ENCODE peak calls at places on chromosome 1, in ten cellular contexts. Y, L, S, A, M, O, P, C, B and V are unnamed samples.

GRCh38 chr1:188669715-188670114 is 1807.9 kb downstream of the BRINP3 start:
- DNase-seq in P (no peak), S (no peak), L (peak), M (no peak), O (peak), B (no peak), C (no peak), A (no peak), Y (no peak), V (peak)

GRCh38 chr1:203287109-203287893 is 18.0 kb upstream of the BTG2 start:
- DNase-seq in C (no peak), Y (no peak), L (no peak), B (peak), P (no peak), S (no peak), M (peak), O (no peak), A (peak), V (no peak)

GRCh38 chr1:97144527-97144926 is 422.9 kb downstream of the PTBP2 start:
- DNase-seq in L (no peak), M (no peak), A (no peak), Y (no peak), O (peak), B (no peak), C (no peak), P (no peak), S (peak), V (peak)

GRCh38 chr1:197356723-197357533 is 88.9 kb downstream of the CRB1 start:
- DNase-seq in P (no peak), O (peak), A (no peak), L (peak), S (peak), Y (peak), M (peak), B (no peak), C (no peak), V (peak)

GRCh38 chr1:90074555-90075315 is 79.8 kb downstream of the ZNF326 start:
- DNase-seq in P (no peak), S (no peak), O (peak), A (no peak), B (no peak), M (no peak), Y (no peak), C (no peak), L (no peak), V (no peak)

GRCh38 chr1:107895403-107896181 is 69.4 kb downstream of the VAV3 start:
- DNase-seq in Y (no peak), A (peak), C (no peak), S (no peak), L (no peak), M (no peak), B (peak), P (no peak), O (no peak), V (no peak)

GRCh38 chr1:47616906-47617305 is 179.1 kb downstream of the FOXD2 start:
- DNase-seq in S (no peak), Y (no peak), L (no peak), M (no peak), C (no peak), P (no peak), O (no peak), B (no peak), A (no peak), V (no peak)

GRCh38 chr1:51324271-51325010 is 5.9 kb downstream of the TTC39A start:
- DNase-seq in M (no peak), A (no peak), C (no peak), L (no peak), O (peak), P (no peak), B (no peak), Y (no peak), S (no peak), V (no peak)

GRCh38 chr1:231020816-231021215 is 19.2 kb downstream of the FAM89A start:
- DNase-seq in Y (peak), M (no peak), S (no peak), C (peak), P (no peak), O (no peak), L (no peak), B (no peak), A (no peak), V (peak)

GRCh38 chr1:17214876-17215544 is 10.1 kb downstream of the PADI1 start:
- DNase-seq in L (no peak), C (no peak), O (no peak), M (no peak), A (no peak), P (no peak), B (no peak), Y (no peak), S (no peak), V (no peak)

GRCh38 chr1:246246430-246246829 is 260.6 kb downstream of the SMYD3 start:
- DNase-seq in S (no peak), B (no peak), M (no peak), Y (no peak), P (no peak), O (no peak), A (no peak), C (no peak), L (no peak), V (no peak)

GRCh38 chr1:18343646-18344045 is 137.1 kb upstream of the KLHDC7A start:
- DNase-seq in P (no peak), L (no peak), M (no peak), A (no peak), O (no peak), C (no peak), B (no peak), Y (no peak), S (no peak), V (no peak)

GRCh38 chr1:30914931-30915330 is 6.4 kb upstream of the SDC3 start:
- DNase-seq in S (no peak), B (peak), M (no peak), O (no peak), C (no peak), P (no peak), A (no peak), L (no peak), Y (no peak), V (no peak)

GRCh38 chr1:36161656-36162531 is 5.9 kb downstream of the MAP7D1 start:
- DNase-seq in O (no peak), S (no peak), A (peak), M (no peak), C (no peak), L (no peak), Y (peak), P (peak), B (peak), V (no peak)

GRCh38 chr1:163509126-163509525 is 187.4 kb downstream of the NUF2 start:
- DNase-seq in S (no peak), A (no peak), C (no peak), M (no peak), B (no peak), O (no peak), P (no peak), Y (no peak), L (no peak), V (no peak)

GRCh38 chr1:96361251-96361856 is 360.2 kb upstream of the PTBP2 start:
- DNase-seq in L (no peak), C (no peak), O (no peak), M (no peak), A (no peak), S (no peak), Y (no peak), P (no peak), B (no peak), V (no peak)

GRCh38 chr1:66337249-66337648 is 196.7 kb upstream of the SGIP1 start:
- DNase-seq in M (no peak), L (no peak), Y (no peak), O (no peak), A (no peak), B (peak), C (no peak), S (no peak), P (no peak), V (no peak)

GRCh38 chr1:215140135-215140534 is 57.6 kb downstream of the KCNK2 start:
- DNase-seq in B (no peak), Y (no peak), C (no peak), L (no peak), P (no peak), A (no peak), M (no peak), O (no peak), S (no peak), V (no peak)

GRCh38 chr1:184051138-184051484 is 419 bp upstream of the TSEN15 start:
- DNase-seq in P (peak), M (no peak), O (no peak), Y (no peak), B (no peak), L (no peak), C (no peak), S (no peak), A (no peak), V (no peak)

GRCh38 chr1:220093361-220094015 is 444 bp upstream of the IARS2 start:
- DNase-seq in M (no peak), P (no peak), C (no peak), A (no peak), L (no peak), O (no peak), Y (no peak), B (no peak), S (no peak), V (no peak)

GRCh38 chr1:43444151-43444826 is 9.4 kb downstream of the HYI start:
- DNase-seq in P (no peak), C (no peak), S (no peak), M (no peak), B (peak), L (no peak), A (no peak), O (no peak), Y (no peak), V (no peak)

DNA sequence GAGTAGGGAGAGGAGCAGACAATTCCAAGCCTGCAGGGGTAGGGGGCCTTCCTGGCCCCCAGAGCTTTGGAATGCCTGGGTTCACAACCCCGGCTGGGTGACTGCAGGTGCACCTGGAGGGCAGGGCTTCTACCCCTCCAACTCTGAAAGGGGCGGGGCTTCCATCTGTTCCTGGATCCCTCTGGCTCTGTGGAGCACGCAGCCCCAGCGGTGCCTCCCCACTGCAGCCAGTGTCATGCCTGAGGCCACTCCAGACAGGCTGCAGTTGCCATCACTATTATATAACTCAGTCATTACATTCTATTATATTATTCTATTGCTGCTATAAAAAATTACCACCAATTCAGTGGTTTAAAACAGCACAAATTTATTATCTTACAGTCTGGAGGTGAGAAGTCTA is 12.5 kb upstream of the FNBP1L start:
- DNase-seq in O (no peak), B (no peak), P (no peak), C (no peak), A (no peak), Y (no peak), L (no peak), S (no peak), M (no peak), V (no peak)
- H3K4me3 ChIP-seq in O (no peak), B (no peak), P (no peak), C (no peak), A (no peak), Y (no peak), L (no peak), S (no peak), M (no peak), V (no peak)

GRCh38 chr1:154851392-154852177 is 18.5 kb downstream of the KCNN3 start:
- DNase-seq in O (no peak), P (no peak), B (no peak), S (no peak), A (no peak), Y (peak), M (no peak), L (peak), C (no peak), V (no peak)
- H3K4me3 ChIP-seq in O (no peak), P (no peak), B (no peak), S (no peak), A (no peak), Y (no peak), M (no peak), L (no peak), C (no peak), V (no peak)

GRCh38 chr1:15329481-15329815 is 80.2 kb upstream of the EFHD2 start:
- DNase-seq in B (no peak), O (no peak), Y (no peak), M (no peak), A (no peak), S (no peak), L (no peak), C (no peak), P (no peak), V (no peak)

GRCh38 chr1:15326691-15327530 is 79.9 kb downstream of the FHAD1 start:
- DNase-seq in M (no peak), L (no peak), B (peak), C (peak), S (no peak), P (no peak), A (no peak), O (peak), Y (no peak), V (no peak)

GRCh38 chr1:15330028-15330427 is 79.7 kb upstream of the EFHD2 start:
- DNase-seq in B (no peak), L (no peak), A (no peak), C (no peak), P (no peak), O (no peak), M (no peak), S (no peak), Y (no peak), V (no peak)

GRCh38 chr1:15328785-15329480 is 80.8 kb upstream of the EFHD2 start:
- DNase-seq in B (peak), O (peak), L (no peak), Y (no peak), C (no peak), A (no peak), S (no peak), M (peak), P (peak), V (peak)

GRCh38 chr1:15328245-15328784 is 81.3 kb downstream of the FHAD1 start:
- DNase-seq in S (no peak), L (no peak), A (no peak), Y (no peak), C (no peak), O (no peak), B (peak), P (no peak), M (no peak), V (no peak)
- H3K4me3 ChIP-seq in S (no peak), L (no peak), A (no peak), Y (no peak), C (no peak), O (no peak), B (no peak), P (no peak), M (no peak), V (no peak)

GRCh38 chr1:182666736-182667135 is 17.7 kb downstream of the RGS8 start:
- DNase-seq in A (no peak), P (no peak), B (no peak), O (no peak), Y (peak), L (no peak), S (no peak), C (no peak), M (no peak), V (no peak)
- H3K4me3 ChIP-seq in A (no peak), P (no peak), B (no peak), O (no peak), Y (no peak), L (no peak), S (no peak), C (no peak), M (no peak), V (no peak)

DNA sequence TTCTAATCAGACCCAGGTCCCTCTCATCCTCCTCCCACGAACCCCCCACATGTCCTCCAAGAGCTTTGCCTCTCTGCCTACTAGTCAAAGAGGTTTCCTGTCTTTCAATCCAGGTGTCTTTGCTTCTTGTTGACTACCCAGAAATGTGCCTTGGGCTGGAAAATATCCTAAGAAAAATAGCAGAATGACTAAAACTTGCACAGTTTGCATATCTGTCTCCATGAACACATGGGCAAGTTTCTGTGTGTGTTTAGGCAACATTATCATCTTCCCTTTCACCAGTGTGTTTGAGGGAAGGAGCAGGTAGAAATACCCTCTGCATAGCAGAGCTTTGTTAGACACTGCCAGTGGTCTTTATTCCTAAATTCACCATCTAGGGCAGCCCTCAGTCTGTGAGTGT is 1.5 kb downstream of the C1orf116 start:
- DNase-seq in B (no peak), A (no peak), M (no peak), C (no peak), Y (no peak), P (no peak), O (no peak), L (no peak), S (no peak), V (no peak)
- H3K4me3 ChIP-seq in B (no peak), A (no peak), M (no peak), C (no peak), Y (no peak), P (peak), O (no peak), L (no peak), S (peak), V (no peak)

GRCh38 chr1:111270781-111271463 is 19.7 kb upstream of the CHIA start:
- DNase-seq in M (no peak), O (no peak), C (no peak), S (no peak), Y (peak), P (no peak), B (no peak), L (no peak), A (peak), V (no peak)
- H3K4me3 ChIP-seq in M (no peak), O (no peak), C (no peak), S (no peak), Y (peak), P (no peak), B (peak), L (no peak), A (no peak), V (no peak)

GRCh38 chr1:39160703-39161102 is 43.8 kb upstream of the MACF1 start:
- DNase-seq in L (no peak), M (no peak), O (no peak), P (no peak), C (no peak), S (no peak), B (no peak), Y (no peak), A (no peak), V (no peak)
- H3K4me3 ChIP-seq in L (no peak), M (no peak), O (no peak), P (no peak), C (no peak), S (no peak), B (no peak), Y (peak), A (no peak), V (peak)

GRCh38 chr1:6360517-6360916 is 33.0 kb downstream of the ACOT7 start:
- DNase-seq in L (no peak), P (no peak), M (no peak), Y (no peak), A (no peak), S (no peak), O (no peak), C (no peak), B (no peak), V (no peak)

GRCh38 chr1:6358757-6359567 is 34.6 kb downstream of the ACOT7 start:
- DNase-seq in L (peak), A (peak), P (no peak), B (peak), Y (peak), O (peak), M (peak), S (no peak), C (peak), V (no peak)

GRCh38 chr1:6357243-6357929 is 36.2 kb downstream of the ACOT7 start:
- DNase-seq in L (no peak), M (no peak), P (no peak), S (no peak), B (no peak), C (no peak), O (no peak), A (no peak), Y (peak), V (no peak)

GRCh38 chr1:6359568-6360496 is 33.7 kb downstream of the ACOT7 start:
- DNase-seq in B (peak), M (peak), P (peak), O (no peak), Y (peak), A (peak), L (peak), S (peak), C (no peak), V (no peak)

GRCh38 chr1:6358144-6358624 is 35.4 kb downstream of the ACOT7 start:
- DNase-seq in C (no peak), S (no peak), Y (no peak), A (no peak), B (no peak), M (no peak), P (no peak), O (no peak), L (no peak), V (no peak)
- H3K4me3 ChIP-seq in C (no peak), S (no peak), Y (no peak), A (peak), B (no peak), M (no peak), P (no peak), O (no peak), L (no peak), V (no peak)

GRCh38 chr1:2202008-2202575 is 7.5 kb upstream of the FAAP20 start:
- DNase-seq in C (no peak), A (no peak), O (no peak), S (no peak), L (no peak), P (no peak), M (no peak), Y (no peak), B (peak), V (no peak)

GRCh38 chr1:2205191-2205952 is 10.8 kb upstream of the FAAP20 start:
- DNase-seq in Y (peak), M (peak), L (peak), P (peak), S (peak), C (no peak), A (peak), O (peak), B (peak), V (peak)

GRCh38 chr1:2204384-2205190 is 10.0 kb upstream of the FAAP20 start:
- DNase-seq in A (peak), L (peak), P (no peak), C (no peak), O (no peak), S (no peak), M (peak), Y (peak), B (peak), V (no peak)

GRCh38 chr1:2202843-2203601 is 8.4 kb upstream of the FAAP20 start:
- DNase-seq in S (no peak), P (no peak), Y (no peak), L (no peak), O (no peak), C (no peak), M (peak), A (no peak), B (peak), V (no peak)

GRCh38 chr1:2203671-2204383 is 9.3 kb upstream of the FAAP20 start:
- DNase-seq in M (no peak), C (no peak), L (no peak), B (peak), A (no peak), P (no peak), O (no peak), S (no peak), Y (no peak), V (no peak)
- H3K4me3 ChIP-seq in M (peak), C (peak), L (peak), B (no peak), A (no peak), P (peak), O (peak), S (no peak), Y (peak), V (peak)

GRCh38 chr1:10691740-10692125 is 104.7 kb downstream of the CASZ1 start:
- DNase-seq in A (no peak), O (no peak), P (no peak), M (no peak), Y (no peak), C (no peak), S (no peak), B (no peak), L (no peak), V (no peak)

GRCh38 chr1:10693152-10693496 is 103.3 kb downstream of the CASZ1 start:
- DNase-seq in B (no peak), A (no peak), M (no peak), S (no peak), O (no peak), Y (no peak), L (no peak), C (no peak), P (no peak), V (no peak)

GRCh38 chr1:10692401-10693021 is 103.9 kb downstream of the CASZ1 start:
- DNase-seq in L (peak), A (peak), S (peak), B (peak), O (no peak), M (peak), Y (no peak), P (peak), C (no peak), V (no peak)

GRCh38 chr1:10690484-10690883 is 106.0 kb downstream of the CASZ1 start:
- DNase-seq in B (no peak), M (no peak), Y (no peak), P (no peak), C (no peak), A (no peak), S (no peak), O (no peak), L (no peak), V (no peak)

GRCh38 chr1:10691075-10691739 is 105.2 kb downstream of the CASZ1 start:
- DNase-seq in C (no peak), S (no peak), M (no peak), L (no peak), O (no peak), Y (no peak), P (no peak), B (no peak), A (no peak), V (no peak)
- H3K4me3 ChIP-seq in C (no peak), S (no peak), M (no peak), L (no peak), O (no peak), Y (no peak), P (peak), B (no peak), A (no peak), V (no peak)